ENCODE peak calls at places on chromosomes 12 and 14, in seven cellular contexts. One of them, this sample, is unnamed.

GRCh38 chr12:7602287-7602686 is 63.4 kb downstream of the APOBEC1 start:
- DNase-seq in T-helper 1 cell: no peak
- DNase-seq in non-pigmented ciliary epithelial cell: peak
- DNase-seq in GM12865: no peak
- DNase-seq in foreskin fibroblast: peak
- DNase-seq in RPMI8226: no peak
- DNase-seq in H1: no peak
- DNase-seq in this sample: no peak

GRCh38 chr14:71415404-71415690 is 508.1 kb downstream of the PCNX1 start:
- DNase-seq in RPMI8226: no peak
- DNase-seq in GM12865: no peak
- DNase-seq in foreskin fibroblast: peak
- DNase-seq in T-helper 1 cell: no peak
- DNase-seq in non-pigmented ciliary epithelial cell: no peak
- DNase-seq in H1: no peak
- DNase-seq in this sample: no peak

GRCh38 chr12:6424008-6424347 is 20.8 kb upstream of the CD27 start:
- DNase-seq in foreskin fibroblast: no peak
- DNase-seq in H1: no peak
- DNase-seq in non-pigmented ciliary epithelial cell: no peak
- DNase-seq in GM12865: no peak
- DNase-seq in T-helper 1 cell: no peak
- DNase-seq in RPMI8226: no peak
- DNase-seq in this sample: no peak

GRCh38 chr12:89328483-89329030 is 23.7 kb downstream of the DUSP6 start:
- DNase-seq in non-pigmented ciliary epithelial cell: no peak
- DNase-seq in foreskin fibroblast: no peak
- DNase-seq in GM12865: no peak
- DNase-seq in H1: no peak
- DNase-seq in T-helper 1 cell: no peak
- DNase-seq in RPMI8226: no peak
- DNase-seq in this sample: no peak

GRCh38 chr12:40921563-40922163 is 229.4 kb downstream of the CNTN1 start:
- DNase-seq in GM12865: peak
- DNase-seq in H1: no peak
- DNase-seq in RPMI8226: peak
- DNase-seq in T-helper 1 cell: no peak
- DNase-seq in non-pigmented ciliary epithelial cell: peak
- DNase-seq in foreskin fibroblast: peak
- DNase-seq in this sample: peak

GRCh38 chr14:96574633-96575191 is 72.5 kb downstream of the PAPOLA start:
- DNase-seq in GM12865: no peak
- DNase-seq in foreskin fibroblast: peak
- DNase-seq in non-pigmented ciliary epithelial cell: peak
- DNase-seq in T-helper 1 cell: no peak
- DNase-seq in H1: no peak
- DNase-seq in RPMI8226: no peak
- DNase-seq in this sample: no peak

GRCh38 chr12:44063671-44064070 is 227.8 kb downstream of the TMEM117 start:
- DNase-seq in GM12865: no peak
- DNase-seq in RPMI8226: no peak
- DNase-seq in non-pigmented ciliary epithelial cell: no peak
- DNase-seq in foreskin fibroblast: no peak
- DNase-seq in H1: no peak
- DNase-seq in T-helper 1 cell: no peak
- DNase-seq in this sample: no peak

GRCh38 chr12:3752741-3753486 is at the start of gene CRACR2A:
- DNase-seq in T-helper 1 cell: peak
- DNase-seq in RPMI8226: peak
- DNase-seq in GM12865: peak
- DNase-seq in non-pigmented ciliary epithelial cell: no peak
- DNase-seq in foreskin fibroblast: peak
- DNase-seq in H1: peak
- DNase-seq in this sample: peak

GRCh38 chr12:131784909-131785762 is 43.1 kb upstream of the MMP17 start:
- DNase-seq in RPMI8226: no peak
- DNase-seq in foreskin fibroblast: no peak
- DNase-seq in H1: no peak
- DNase-seq in GM12865: no peak
- DNase-seq in non-pigmented ciliary epithelial cell: no peak
- DNase-seq in T-helper 1 cell: no peak
- DNase-seq in this sample: no peak

GRCh38 chr12:3197131-3197818 is 120.1 kb downstream of the TSPAN9 start:
- DNase-seq in non-pigmented ciliary epithelial cell: no peak
- DNase-seq in RPMI8226: no peak
- DNase-seq in foreskin fibroblast: no peak
- DNase-seq in GM12865: no peak
- DNase-seq in T-helper 1 cell: no peak
- DNase-seq in H1: no peak
- DNase-seq in this sample: no peak

GRCh38 chr12:6548556-6549378 is 7.1 kb downstream of the IFFO1 start:
- DNase-seq in T-helper 1 cell: no peak
- DNase-seq in GM12865: no peak
- DNase-seq in non-pigmented ciliary epithelial cell: no peak
- DNase-seq in H1: no peak
- DNase-seq in RPMI8226: no peak
- DNase-seq in foreskin fibroblast: peak
- DNase-seq in this sample: peak

GRCh38 chr14:103748539-103748867 is 32.9 kb downstream of the ZFYVE21 start:
- DNase-seq in non-pigmented ciliary epithelial cell: no peak
- DNase-seq in H1: no peak
- DNase-seq in RPMI8226: peak
- DNase-seq in GM12865: no peak
- DNase-seq in foreskin fibroblast: no peak
- DNase-seq in T-helper 1 cell: no peak
- DNase-seq in this sample: no peak

GRCh38 chr12:26150737-26151450 is 26.1 kb upstream of the BHLHE41 start:
- DNase-seq in H1: no peak
- DNase-seq in GM12865: no peak
- DNase-seq in non-pigmented ciliary epithelial cell: no peak
- DNase-seq in RPMI8226: no peak
- DNase-seq in foreskin fibroblast: peak
- DNase-seq in T-helper 1 cell: no peak
- DNase-seq in this sample: no peak

GRCh38 chr14:99188721-99189120 is 83.3 kb downstream of the BCL11B start:
- DNase-seq in non-pigmented ciliary epithelial cell: no peak
- DNase-seq in foreskin fibroblast: no peak
- DNase-seq in H1: no peak
- DNase-seq in GM12865: no peak
- DNase-seq in T-helper 1 cell: no peak
- DNase-seq in RPMI8226: no peak
- DNase-seq in this sample: no peak

GRCh38 chr12:30529489-30530269 is 166.0 kb downstream of the IPO8 start:
- DNase-seq in foreskin fibroblast: no peak
- DNase-seq in RPMI8226: no peak
- DNase-seq in T-helper 1 cell: no peak
- DNase-seq in H1: no peak
- DNase-seq in GM12865: no peak
- DNase-seq in non-pigmented ciliary epithelial cell: no peak
- DNase-seq in this sample: no peak

GRCh38 chr12:12333407-12333831 is 16.6 kb downstream of the MANSC1 start:
- DNase-seq in non-pigmented ciliary epithelial cell: peak
- DNase-seq in GM12865: no peak
- DNase-seq in RPMI8226: peak
- DNase-seq in T-helper 1 cell: no peak
- DNase-seq in H1: no peak
- DNase-seq in foreskin fibroblast: no peak
- DNase-seq in this sample: peak

GRCh38 chr12:68290126-68290525 is 36.7 kb upstream of the IL22 start:
- DNase-seq in foreskin fibroblast: no peak
- DNase-seq in T-helper 1 cell: no peak
- DNase-seq in GM12865: peak
- DNase-seq in H1: no peak
- DNase-seq in RPMI8226: no peak
- DNase-seq in non-pigmented ciliary epithelial cell: no peak
- DNase-seq in this sample: no peak

GRCh38 chr12:851913-852312 is 97.6 kb downstream of the RAD52 start:
- DNase-seq in T-helper 1 cell: no peak
- DNase-seq in H1: no peak
- DNase-seq in GM12865: no peak
- DNase-seq in RPMI8226: no peak
- DNase-seq in non-pigmented ciliary epithelial cell: no peak
- DNase-seq in foreskin fibroblast: peak
- DNase-seq in this sample: peak

GRCh38 chr14:33647385-33647786 is 303.5 kb downstream of the EGLN3 start:
- DNase-seq in non-pigmented ciliary epithelial cell: peak
- DNase-seq in GM12865: no peak
- DNase-seq in H1: peak
- DNase-seq in RPMI8226: no peak
- DNase-seq in foreskin fibroblast: peak
- DNase-seq in T-helper 1 cell: no peak
- DNase-seq in this sample: peak

GRCh38 chr12:107079172-107080011 is 14.0 kb downstream of the CRY1 start:
- DNase-seq in GM12865: peak
- DNase-seq in T-helper 1 cell: no peak
- DNase-seq in foreskin fibroblast: peak
- DNase-seq in non-pigmented ciliary epithelial cell: no peak
- DNase-seq in RPMI8226: peak
- DNase-seq in H1: no peak
- DNase-seq in this sample: peak

GRCh38 chr12:66803972-66804371 is 125.1 kb upstream of the GRIP1 start:
- DNase-seq in H1: no peak
- DNase-seq in T-helper 1 cell: no peak
- DNase-seq in foreskin fibroblast: no peak
- DNase-seq in non-pigmented ciliary epithelial cell: no peak
- DNase-seq in GM12865: no peak
- DNase-seq in RPMI8226: no peak
- DNase-seq in this sample: no peak

GRCh38 chr12:19507823-19508222 is 68.5 kb downstream of the AEBP2 start:
- DNase-seq in RPMI8226: no peak
- DNase-seq in H1: no peak
- DNase-seq in foreskin fibroblast: peak
- DNase-seq in non-pigmented ciliary epithelial cell: no peak
- DNase-seq in T-helper 1 cell: no peak
- DNase-seq in GM12865: no peak
- DNase-seq in this sample: peak

GRCh38 chr14:104822821-104823615 is 22.1 kb downstream of the ZBTB42 start:
- DNase-seq in T-helper 1 cell: no peak
- DNase-seq in RPMI8226: no peak
- DNase-seq in foreskin fibroblast: no peak
- DNase-seq in H1: no peak
- DNase-seq in GM12865: no peak
- DNase-seq in non-pigmented ciliary epithelial cell: no peak
- DNase-seq in this sample: no peak

GRCh38 chr12:25566550-25566949 is 13.5 kb upstream of the LMNTD1 start:
- DNase-seq in foreskin fibroblast: no peak
- DNase-seq in GM12865: no peak
- DNase-seq in T-helper 1 cell: no peak
- DNase-seq in RPMI8226: no peak
- DNase-seq in non-pigmented ciliary epithelial cell: no peak
- DNase-seq in H1: no peak
- DNase-seq in this sample: no peak

GRCh38 chr12:115249878-115250277 is 565.9 kb upstream of the TBX3 start:
- DNase-seq in GM12865: no peak
- DNase-seq in T-helper 1 cell: no peak
- DNase-seq in RPMI8226: no peak
- DNase-seq in non-pigmented ciliary epithelial cell: no peak
- DNase-seq in H1: no peak
- DNase-seq in foreskin fibroblast: no peak
- DNase-seq in this sample: no peak

GRCh38 chr14:53509227-53509822 is 356.2 kb upstream of the DDHD1 start:
- DNase-seq in T-helper 1 cell: no peak
- DNase-seq in GM12865: no peak
- DNase-seq in H1: no peak
- DNase-seq in RPMI8226: no peak
- DNase-seq in foreskin fibroblast: peak
- DNase-seq in non-pigmented ciliary epithelial cell: no peak
- DNase-seq in this sample: no peak

GRCh38 chr12:105995986-105996385 is 142.8 kb downstream of the NUAK1 start:
- DNase-seq in foreskin fibroblast: peak
- DNase-seq in T-helper 1 cell: no peak
- DNase-seq in GM12865: no peak
- DNase-seq in H1: no peak
- DNase-seq in RPMI8226: no peak
- DNase-seq in non-pigmented ciliary epithelial cell: no peak
- DNase-seq in this sample: no peak

GRCh38 chr14:37363661-37364060 is 165.9 kb downstream of the MIPOL1 start:
- DNase-seq in H1: no peak
- DNase-seq in RPMI8226: no peak
- DNase-seq in T-helper 1 cell: no peak
- DNase-seq in GM12865: no peak
- DNase-seq in foreskin fibroblast: no peak
- DNase-seq in non-pigmented ciliary epithelial cell: no peak
- DNase-seq in this sample: no peak

GRCh38 chr12:16610006-16610520 is 4.1 kb upstream of the LMO3 start:
- DNase-seq in GM12865: no peak
- DNase-seq in T-helper 1 cell: no peak
- DNase-seq in RPMI8226: no peak
- DNase-seq in H1: no peak
- DNase-seq in non-pigmented ciliary epithelial cell: no peak
- DNase-seq in foreskin fibroblast: no peak
- DNase-seq in this sample: no peak

GRCh38 chr14:91095178-91095577 is 18.7 kb upstream of the DGLUCY start:
- DNase-seq in non-pigmented ciliary epithelial cell: no peak
- DNase-seq in GM12865: no peak
- DNase-seq in H1: no peak
- DNase-seq in RPMI8226: no peak
- DNase-seq in foreskin fibroblast: no peak
- DNase-seq in T-helper 1 cell: no peak
- DNase-seq in this sample: no peak

GRCh38 chr12:52004042-52004648 is 2.6 kb upstream of the TAMALIN start:
- DNase-seq in GM12865: no peak
- DNase-seq in H1: no peak
- DNase-seq in RPMI8226: peak
- DNase-seq in non-pigmented ciliary epithelial cell: no peak
- DNase-seq in foreskin fibroblast: peak
- DNase-seq in T-helper 1 cell: no peak
- DNase-seq in this sample: peak

GRCh38 chr12:49288412-49288853 is 6.5 kb upstream of the PRPH start:
- DNase-seq in non-pigmented ciliary epithelial cell: no peak
- DNase-seq in T-helper 1 cell: peak
- DNase-seq in GM12865: peak
- DNase-seq in RPMI8226: peak
- DNase-seq in H1: no peak
- DNase-seq in foreskin fibroblast: peak
- DNase-seq in this sample: peak